ENCODE peak calls at places on chromosome X, in ten cellular contexts. N is upper lobe of right lung, Q is ovary, I is adrenal gland, Y is ascending aorta, V is heart left ventricle, T is esophagus muscularis mucosa, H is suprapubic skin, A is cardiac muscle cell, G is neural progenitor cell. B is an unnamed sample. For H3K27me3, the result is how much of the 10 kb centered on the place peaks cover.

GRCh38 chrX:134186362-134187121 is 50.4 kb upstream of the CCDC160 start:
- DNase-seq in H (no peak), A (no peak), N (no peak), Y (no peak), I (no peak), Q (no peak), V (no peak), G (peak), T (no peak), B (no peak)

GRCh38 chrX:87728459-87728858 is 210.9 kb downstream of the KLHL4 start:
- DNase-seq in A (no peak), T (no peak), Y (no peak), H (no peak), I (no peak), G (no peak), N (no peak), Q (no peak), V (no peak), B (peak)

GRCh38 chrX:135436966-135437866 is 15.5 kb downstream of the SMIM10L2A start:
- DNase-seq in H (no peak), T (no peak), G (no peak), Y (no peak), V (no peak), A (no peak), N (no peak), Q (no peak), I (no peak), B (no peak)

GRCh38 chrX:39470588-39471155 is 627.1 kb downstream of the BCOR start:
- DNase-seq in N (no peak), I (no peak), G (no peak), H (no peak), V (peak), T (no peak), Q (peak), Y (no peak), A (peak), B (peak)

GRCh38 chrX:149909324-149910177 is 19.8 kb upstream of the HSFX4 start:
- DNase-seq in I (no peak), V (no peak), H (no peak), A (no peak), N (no peak), T (no peak), G (no peak), Q (no peak), Y (no peak), B (no peak)

GRCh38 chrX:150649096-150649870 is 43.9 kb upstream of the MTMR1 start:
- DNase-seq in Y (no peak), Q (peak), A (peak), N (no peak), V (no peak), T (no peak), H (no peak), I (peak), G (no peak), B (peak)

GRCh38 chrX:148265829-148266228 is 234.6 kb upstream of the AFF2 start:
- DNase-seq in T (no peak), N (no peak), A (no peak), Q (no peak), H (no peak), Y (no peak), I (no peak), V (no peak), G (no peak), B (no peak)

GRCh38 chrX:30039768-30040167 is 175.6 kb upstream of the MAGEB2 start:
- DNase-seq in V (no peak), N (no peak), Q (no peak), T (no peak), G (no peak), Y (no peak), I (no peak), A (peak), H (no peak), B (no peak)

GRCh38 chrX:10833299-10834169 is 213.1 kb upstream of the MID1 start:
- DNase-seq in I (no peak), V (no peak), Q (peak), Y (peak), T (no peak), A (peak), H (peak), N (peak), G (peak), B (peak)

GRCh38 chrX:2320089-2320488 is 180.7 kb downstream of the DHRSX start:
- DNase-seq in G (no peak), I (no peak), Y (no peak), Q (no peak), V (no peak), N (no peak), A (no peak), H (no peak), T (no peak), B (no peak)

GRCh38 chrX:119686087-119686639 is 6.8 kb downstream of the SEPTIN6 start:
- DNase-seq in N (no peak), V (no peak), G (no peak), A (peak), Y (no peak), T (no peak), I (no peak), H (no peak), Q (no peak), B (no peak)

GRCh38 chrX:97367149-97367548 is 483.4 kb downstream of the RPA4 start:
- DNase-seq in N (no peak), G (no peak), I (no peak), T (no peak), Y (no peak), H (no peak), Q (no peak), V (no peak), A (peak), B (no peak)

GRCh38 chrX:112818114-112819012 is 22.3 kb downstream of the AMOT start:
- DNase-seq in Y (no peak), N (no peak), I (no peak), G (no peak), T (no peak), V (no peak), H (no peak), A (no peak), Q (no peak), B (peak)

GRCh38 chrX:65706041-65706828 is 38.8 kb downstream of the MSN start:
- DNase-seq in V (peak), A (peak), G (no peak), T (no peak), Q (no peak), H (no peak), Y (peak), N (no peak), I (peak), B (no peak)

GRCh38 chrX:107713205-107714195 is 62.1 kb downstream of the TSC22D3 start:
- DNase-seq in G (no peak), T (no peak), V (no peak), Q (no peak), A (peak), N (no peak), Y (peak), H (no peak), I (no peak), B (peak)

GRCh38 chrX:45718676-45719075 is 518.0 kb upstream of the DIPK2B start:
- DNase-seq in V (no peak), Q (no peak), N (no peak), T (no peak), H (no peak), I (no peak), G (no peak), A (no peak), Y (no peak), B (no peak)

GRCh38 chrX:134753185-134754008 is 95.1 kb upstream of the PLAC1 start:
- DNase-seq in H (no peak), Q (no peak), N (no peak), G (no peak), A (peak), V (no peak), I (no peak), Y (no peak), T (no peak), B (no peak)

GRCh38 chrX:108165349-108166111 is 74.0 kb downstream of the ATG4A start:
- DNase-seq in T (no peak), N (no peak), Y (no peak), A (peak), I (peak), G (peak), H (no peak), Q (no peak), V (no peak), B (peak)

GRCh38 chrX:15016051-15016450 is 142.8 kb downstream of the MOSPD2 start:
- DNase-seq in A (no peak), Q (no peak), T (no peak), G (no peak), H (no peak), I (no peak), V (no peak), Y (no peak), N (no peak), B (no peak)

GRCh38 chrX:103726477-103726876 is 15.8 kb downstream of the TMEM31 start:
- DNase-seq in A (no peak), H (no peak), G (no peak), N (no peak), T (no peak), V (no peak), Y (no peak), Q (no peak), I (no peak), B (no peak)

GRCh38 chrX:133838761-133839676 is 146.4 kb downstream of the GPC3 start:
- DNase-seq in A (peak), G (peak), I (peak), H (no peak), N (no peak), Y (no peak), Q (peak), T (no peak), V (no peak), B (peak)

GRCh38 chrX:153687121-153688039 is at the start of gene SLC6A8:
- DNase-seq in Q (peak), G (peak), I (peak), Y (peak), H (peak), N (peak), V (peak), T (no peak), A (peak), B (peak)

GRCh38 chrX:138034136-138034535 is 468.2 kb downstream of the ZIC3 start:
- DNase-seq in I (no peak), Y (no peak), T (no peak), Q (no peak), G (peak), A (no peak), V (no peak), H (no peak), N (no peak), B (no peak)

GRCh38 chrX:7170903-7171302 is 22.9 kb upstream of the PUDP start:
- DNase-seq in V (no peak), A (peak), G (no peak), N (no peak), I (peak), H (no peak), Q (no peak), T (no peak), Y (no peak), B (peak)

GRCh38 chrX:131332331-131332730 is 43.2 kb upstream of the IGSF1 start:
- DNase-seq in I (no peak), H (no peak), G (no peak), T (no peak), Y (no peak), N (no peak), V (no peak), A (no peak), Q (no peak), B (no peak)

GRCh38 chrX:153598541-153599191 is at the start of gene CCNQ:
- DNase-seq in V (no peak), H (no peak), N (peak), G (peak), T (no peak), Y (no peak), Q (peak), A (peak), I (peak), B (no peak)

GRCh38 chrX:86711531-86712180 is 563.4 kb downstream of the DACH2 start:
- DNase-seq in Y (no peak), T (no peak), G (no peak), V (no peak), A (no peak), H (no peak), Q (no peak), I (no peak), N (no peak), B (no peak)

GRCh38 chrX:112799425-112799824 is 41.2 kb downstream of the AMOT start:
- DNase-seq in A (no peak), Y (no peak), I (no peak), Q (no peak), H (no peak), N (no peak), V (no peak), T (no peak), G (no peak), B (no peak)

GRCh38 chrX:118116308-118117068 is at the start of gene KLHL13:
- DNase-seq in V (peak), H (peak), G (peak), Q (peak), N (peak), A (peak), Y (peak), T (no peak), I (peak), B (peak)

GRCh38 chrX:36609653-36610585 is 398.2 kb upstream of the FAM47C start:
- DNase-seq in Y (no peak), A (no peak), N (no peak), T (no peak), G (no peak), V (no peak), I (no peak), Q (no peak), H (no peak), B (no peak)
- H3K27me3 ChIP-seq in Y (under half), A (under half), N (under half), T (under half), G (under half), V (under half), I (under half), Q (under half), H (under half), B (under half)

GRCh38 chrX:12711435-12712040 is 79.7 kb upstream of the PRPS2 start:
- DNase-seq in A (no peak), T (no peak), Y (no peak), G (no peak), I (no peak), N (no peak), V (no peak), Q (no peak), H (no peak), B (no peak)

GRCh38 chrX:12704706-12705105 is 86.5 kb upstream of the PRPS2 start:
- DNase-seq in Q (no peak), H (no peak), V (no peak), Y (no peak), A (no peak), T (no peak), I (no peak), G (no peak), N (no peak), B (no peak)

DNA sequence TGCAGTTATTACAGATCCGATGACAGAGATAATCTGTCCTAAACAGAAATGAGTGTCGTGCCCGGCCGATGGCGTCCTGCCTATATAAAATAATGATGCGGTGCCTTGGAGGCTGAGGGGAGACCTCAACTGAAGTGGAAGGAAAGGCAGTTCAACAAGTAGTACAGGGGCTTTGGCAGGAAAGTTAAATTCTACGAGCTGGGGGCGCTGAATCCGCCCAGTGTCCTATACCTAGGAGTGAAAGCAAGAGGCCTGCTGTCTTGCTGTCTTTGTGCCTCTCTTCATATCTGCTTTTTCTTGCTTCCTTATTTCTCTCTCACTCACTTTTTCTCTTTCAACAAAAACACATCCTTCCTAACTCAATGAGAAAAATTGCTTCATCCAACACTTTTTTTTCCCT is 82.2 kb upstream of the PRPS2 start:
- DNase-seq in Q (no peak), Y (no peak), T (no peak), H (no peak), V (no peak), G (peak), I (no peak), A (no peak), N (no peak), B (no peak)
- TF ChIP-seq CTCF in Q (no peak), Y (no peak), T (no peak), H (no peak), V (no peak), G (peak), I (no peak), A (no peak), N (no peak), B (no peak)

GRCh38 chrX:70169281-70169680 is 8.0 kb upstream of the DGAT2L6 start:
- DNase-seq in I (no peak), A (no peak), G (no peak), Y (no peak), N (no peak), Q (no peak), T (no peak), V (no peak), H (no peak), B (no peak)
- H3K27me3 ChIP-seq in I (under half), A (under half), G (under half), Y (under half), N (under half), Q (under half), T (under half), V (under half), H (under half), B (under half)

GRCh38 chrX:56219702-56220101 is 12.5 kb upstream of the KLF8 start:
- DNase-seq in Q (no peak), A (peak), Y (no peak), G (peak), H (no peak), T (no peak), I (no peak), N (no peak), V (no peak), B (no peak)
- TF ChIP-seq CTCF in Q (no peak), A (no peak), Y (peak), G (peak), H (no peak), T (peak), I (no peak), N (peak), V (no peak), B (no peak)

GRCh38 chrX:25278341-25278740 is 262.6 kb upstream of the ARX start:
- DNase-seq in I (no peak), T (no peak), N (no peak), G (no peak), H (no peak), Q (no peak), A (no peak), Y (no peak), V (no peak), B (no peak)
- H3K27me3 ChIP-seq in I (under half), T (under half), N (under half), G (under half), H (under half), Q (under half), A (under half), Y (under half), V (under half), B (under half)